ENCODE peak calls at places on chromosomes 13 and 19, in five cellular contexts. Q is IMR-90, M is tibial artery, R is H9, Y is PC-9. P is an unnamed sample.

GRCh38 chr13:112346899-112347229 is 29.3 kb upstream of the SPACA7 start:
- DNase-seq in Q (no peak), M (no peak), R (peak; percentile 38), Y (no peak), P (no peak)

GRCh38 chr19:6532244-6532999 is 1.6 kb downstream of the TNFSF9 start:
- DNase-seq in Q (no peak), M (no peak), R (no peak), Y (no peak), P (no peak)

GRCh38 chr13:94201022-94201421 is 278.5 kb downstream of the DCT start:
- DNase-seq in Q (no peak), M (no peak), R (no peak), Y (no peak), P (no peak)

GRCh38 chr13:99104396-99104795 is 96.3 kb upstream of the UBAC2 start:
- DNase-seq in Q (no peak), M (no peak), R (no peak), Y (no peak), P (no peak)

GRCh38 chr13:74931698-74932433 is 550.1 kb downstream of the TBC1D4 start:
- DNase-seq in Q (no peak), M (no peak), R (no peak), Y (no peak), P (no peak)

GRCh38 chr19:17937371-17937900 is 4.6 kb downstream of the CCDC124 start:
- DNase-seq in Q (no peak), M (no peak), R (no peak), Y (no peak), P (no peak)

GRCh38 chr19:58182577-58182988 is 278 bp upstream of the ZNF274 start:
- DNase-seq in Q (no peak), M (no peak), R (no peak), Y (no peak), P (no peak)

GRCh38 chr19:7533925-7534480 is 1.5 kb upstream of the PNPLA6 start:
- DNase-seq in Q (peak; percentile 85), M (peak; percentile 94), R (peak; percentile 86), Y (peak; percentile 65), P (peak; percentile 85)

GRCh38 chr13:32746474-32746873 is 160.2 kb downstream of the PDS5B start:
- DNase-seq in Q (no peak), M (no peak), R (no peak), Y (no peak), P (no peak)

GRCh38 chr19:4723465-4724251 is at the start of gene DPP9:
- DNase-seq in Q (peak; percentile 98), M (peak; percentile 98), R (peak; percentile 99), Y (peak; percentile 93), P (peak; percentile 96)
- TF ChIP-seq CTCF in Q (peak; percentile 43), M (peak; percentile 29), R (no peak), Y (no peak), P (peak; percentile 52)

GRCh38 chr19:5339470-5339949 is 1.1 kb downstream of the PTPRS start:
- DNase-seq in Q (no peak), M (no peak), R (no peak), Y (no peak), P (peak; percentile 65)

GRCh38 chr19:5341448-5341820 is 822 bp upstream of the PTPRS start:
- DNase-seq in Q (no peak), M (no peak), R (no peak), Y (no peak), P (no peak)

GRCh38 chr19:5340637-5341447 is at the start of gene PTPRS:
- DNase-seq in Q (peak; percentile 74), M (peak; percentile 76), R (peak; percentile 88), Y (peak; percentile 86), P (peak; percentile 97)

GRCh38 chr19:5338661-5339469 is 1.7 kb downstream of the PTPRS start:
- DNase-seq in Q (no peak), M (no peak), R (peak; percentile 70), Y (no peak), P (peak; percentile 86)

GRCh38 chr19:5339950-5340636 is 519 bp downstream of the PTPRS start:
- DNase-seq in Q (no peak), M (no peak), R (no peak), Y (peak; percentile 27), P (peak; percentile 73)
- TF ChIP-seq CTCF in Q (peak; percentile 36), M (no peak), R (peak; percentile 47), Y (no peak), P (peak; percentile 17)

GRCh38 chr13:44816701-44817684 is 172.3 kb downstream of the NUFIP1 start:
- DNase-seq in Q (peak; percentile 49), M (no peak), R (no peak), Y (peak; percentile 93), P (no peak)

GRCh38 chr13:44818016-44818415 is 171.3 kb downstream of the NUFIP1 start:
- DNase-seq in Q (no peak), M (no peak), R (no peak), Y (no peak), P (no peak)

GRCh38 chr13:44819245-44819644 is 170.0 kb downstream of the NUFIP1 start:
- DNase-seq in Q (peak; percentile 95), M (no peak), R (no peak), Y (peak; percentile 43), P (no peak)

GRCh38 chr13:44819762-44820161 is 169.5 kb downstream of the NUFIP1 start:
- DNase-seq in Q (peak; percentile 88), M (no peak), R (no peak), Y (no peak), P (no peak)

DNA sequence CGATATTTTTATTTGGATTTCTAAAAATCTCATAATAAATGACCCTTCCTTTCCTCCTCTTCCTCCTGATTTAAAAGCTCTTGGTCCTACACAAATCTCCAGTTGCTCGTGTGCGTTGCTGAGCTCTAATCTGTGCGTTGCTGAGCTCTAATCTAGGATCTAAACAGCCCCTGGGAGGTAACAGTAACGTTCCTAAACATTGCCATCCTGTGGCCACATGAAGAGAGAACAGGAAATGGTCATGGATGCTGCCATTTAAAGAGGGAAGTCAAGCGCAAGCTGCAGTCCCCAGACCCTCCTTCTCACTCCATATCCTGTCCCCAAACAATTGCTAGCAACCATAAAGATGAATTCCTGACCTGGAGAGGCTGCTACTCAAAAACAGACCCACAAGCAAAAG is 170.8 kb downstream of the NUFIP1 start:
- DNase-seq in Q (peak; percentile 43), M (no peak), R (peak; percentile 53), Y (no peak), P (no peak)
- TF ChIP-seq CTCF in Q (peak; percentile 29), M (no peak), R (peak; percentile 66), Y (no peak), P (no peak)

GRCh38 chr19:21602105-21602658 is 96.8 kb downstream of the ZNF429 start:
- DNase-seq in Q (no peak), M (no peak), R (no peak), Y (no peak), P (no peak)
- TF ChIP-seq CTCF in Q (no peak), M (no peak), R (no peak), Y (no peak), P (no peak)

DNA sequence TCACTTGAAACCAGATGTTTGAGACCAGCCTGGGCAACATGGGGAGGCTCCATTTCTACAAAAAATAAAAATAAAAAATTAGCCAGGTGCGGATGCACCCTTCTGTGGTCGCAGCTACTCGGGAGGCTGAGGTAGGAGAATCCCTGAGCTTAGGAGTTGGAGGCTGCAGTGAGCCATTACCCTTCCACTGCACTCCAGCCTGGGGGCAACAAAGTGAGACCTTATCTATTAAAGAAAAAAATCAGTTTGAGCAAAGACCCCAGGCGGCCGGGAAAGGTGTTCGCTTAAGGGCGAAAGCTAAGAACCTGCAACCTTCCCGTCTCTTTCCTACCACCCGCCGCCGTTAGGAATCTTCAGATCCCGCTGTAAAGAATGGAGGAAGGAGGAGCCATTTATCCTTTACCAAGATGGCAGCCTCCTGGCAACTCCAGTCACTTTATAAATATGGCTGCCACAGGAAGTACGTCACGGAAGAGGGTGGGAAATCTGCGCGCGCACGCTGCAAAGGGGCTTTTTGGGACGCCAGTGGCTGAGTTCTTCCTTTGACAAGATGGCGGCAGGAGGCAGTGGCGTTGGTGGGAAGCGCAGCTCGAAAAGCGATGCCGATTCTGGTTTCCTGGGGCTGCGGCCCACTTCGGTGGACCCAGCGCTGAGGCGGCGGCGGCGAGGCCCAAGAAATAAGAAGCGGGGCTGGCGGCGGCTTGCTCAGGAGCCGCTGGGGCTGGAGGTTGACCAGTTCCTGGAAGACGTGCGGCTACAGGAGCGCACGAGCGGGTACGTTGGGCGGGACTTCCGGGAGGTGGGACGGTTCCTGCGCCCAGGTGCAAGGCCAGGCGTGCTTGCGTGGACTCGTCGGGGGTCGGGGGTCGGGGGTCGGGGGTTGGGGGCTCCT is at the start of gene NOP53:
- DNase-seq in Q (peak; percentile 96), M (peak; percentile 97), R (peak; percentile 97), Y (peak; percentile 95), P (peak; percentile 92)
- TF ChIP-seq CTCF in Q (no peak), M (peak; percentile 15), R (no peak), Y (no peak), P (no peak)

GRCh38 chr13:30676672-30677071 is 58.7 kb upstream of the ALOX5AP start:
- DNase-seq in Q (peak; percentile 47), M (no peak), R (no peak), Y (no peak), P (no peak)
- TF ChIP-seq CTCF in Q (peak; percentile 36), M (peak; percentile 22), R (peak; percentile 53), Y (peak; percentile 53), P (no peak)

DNA sequence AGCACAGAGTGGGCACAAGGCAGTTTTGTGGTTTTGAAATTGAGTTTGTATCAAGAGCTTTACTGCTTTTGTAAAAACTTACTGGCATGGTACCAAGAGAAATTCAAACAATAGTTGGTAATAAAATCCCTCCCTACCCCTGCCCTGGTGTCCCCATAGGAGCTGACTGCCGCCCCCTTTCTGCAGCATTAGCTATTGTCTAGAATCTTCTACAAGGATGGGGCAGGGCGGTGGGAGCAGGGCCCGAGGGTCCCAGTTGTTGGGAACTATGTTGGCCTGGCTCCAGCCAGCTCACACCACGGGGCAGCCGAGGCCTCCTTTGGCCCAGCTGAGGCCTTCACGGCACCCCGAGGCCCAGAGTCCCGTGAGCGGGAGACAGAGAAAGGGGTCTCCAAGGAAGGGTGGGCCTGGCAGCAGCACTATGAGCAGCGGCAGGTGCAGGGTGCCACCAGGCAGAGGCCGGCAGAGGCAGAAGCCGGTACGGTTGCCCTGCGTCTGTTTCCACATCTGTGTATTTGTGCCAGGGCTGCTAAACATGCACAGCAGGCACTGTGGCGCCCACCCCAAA is 57.9 kb downstream of the KDM4B start:
- DNase-seq in Q (no peak), M (no peak), R (no peak), Y (no peak), P (no peak)
- TF ChIP-seq CTCF in Q (peak; percentile 21), M (no peak), R (peak; percentile 51), Y (no peak), P (no peak)

GRCh38 chr19:313988-314815 is 23.0 kb upstream of the PLPP2 start:
- DNase-seq in Q (no peak), M (peak; percentile 52), R (no peak), Y (no peak), P (no peak)
- TF ChIP-seq CTCF in Q (no peak), M (no peak), R (no peak), Y (no peak), P (no peak)

DNA sequence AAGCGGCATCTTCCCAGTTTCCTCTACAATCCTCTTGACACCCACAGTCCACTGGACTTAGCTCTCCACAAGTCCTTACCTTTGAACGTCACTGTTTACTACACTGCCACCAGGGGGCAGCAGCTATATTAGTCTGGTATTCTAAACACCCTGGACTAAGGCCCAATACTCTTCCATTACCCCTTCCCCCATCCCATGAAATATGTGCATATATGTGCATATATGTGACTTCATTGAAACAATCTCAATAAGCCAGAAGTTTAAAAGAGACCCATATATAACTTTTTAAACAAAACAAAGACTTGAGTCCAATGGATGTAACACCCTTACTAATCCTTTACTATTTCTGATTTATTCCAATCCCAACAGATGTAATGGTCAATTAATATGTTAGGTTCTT is 15.5 kb downstream of the GGACT start:
- DNase-seq in Q (peak; percentile 82), M (peak; percentile 72), R (peak; percentile 73), Y (peak; percentile 38), P (peak; percentile 76)
- TF ChIP-seq CTCF in Q (peak; percentile 70), M (peak; percentile 42), R (peak; percentile 88), Y (peak; percentile 89), P (peak; percentile 89)

P was measured in glutamatergic neuron.